ENCODE peak calls at places on chromosomes 3 and 15, in four cellular contexts. One of them, this sample, is unnamed.

GRCh38 chr15:42359990-42360389 is 689 bp downstream of the CAPN3 start:
- DNase-seq in A549: no peak
- DNase-seq in sigmoid colon: no peak
- DNase-seq in ovary: no peak
- DNase-seq in this sample: no peak

GRCh38 chr15:59492389-59493377 is 54.7 kb downstream of the FAM81A start:
- DNase-seq in ovary: peak; percentile 61
- DNase-seq in sigmoid colon: peak; percentile 69
- DNase-seq in A549: peak; percentile 81
- DNase-seq in this sample: peak; percentile 66

GRCh38 chr15:71385026-71385425 is 269.8 kb downstream of the THSD4 start:
- DNase-seq in ovary: no peak
- DNase-seq in sigmoid colon: no peak
- DNase-seq in A549: no peak
- DNase-seq in this sample: no peak

GRCh38 chr3:181292984-181293383 is 303.4 kb upstream of the DNAJC19 start:
- DNase-seq in sigmoid colon: no peak
- DNase-seq in A549: no peak
- DNase-seq in ovary: no peak
- DNase-seq in this sample: no peak

GRCh38 chr3:1404270-1404669 is 311.4 kb downstream of the CNTN6 start:
- DNase-seq in sigmoid colon: no peak
- DNase-seq in ovary: no peak
- DNase-seq in A549: no peak
- DNase-seq in this sample: peak; percentile 46

GRCh38 chr15:69451951-69452701 is 492 bp upstream of the RPLP1 start:
- DNase-seq in ovary: peak; percentile 37
- DNase-seq in A549: peak; percentile 45
- DNase-seq in sigmoid colon: peak; percentile 72
- DNase-seq in this sample: no peak

GRCh38 chr15:34820110-34820509 is 24.8 kb upstream of the ACTC1 start:
- DNase-seq in A549: no peak
- DNase-seq in sigmoid colon: no peak
- DNase-seq in ovary: no peak
- DNase-seq in this sample: no peak

GRCh38 chr15:88613074-88613944 is 7.8 kb upstream of the AEN start:
- DNase-seq in A549: no peak
- DNase-seq in sigmoid colon: no peak
- DNase-seq in ovary: no peak
- DNase-seq in this sample: no peak

GRCh38 chr15:39942101-39942752 is 8.3 kb downstream of the EIF2AK4 start:
- DNase-seq in ovary: no peak
- DNase-seq in A549: no peak
- DNase-seq in sigmoid colon: no peak
- DNase-seq in this sample: no peak

GRCh38 chr3:128070898-128071591 is 18.8 kb downstream of the SEC61A1 start:
- DNase-seq in A549: no peak
- DNase-seq in ovary: no peak
- DNase-seq in sigmoid colon: no peak
- DNase-seq in this sample: no peak

GRCh38 chr15:51266548-51266947 is 71.8 kb downstream of the CYP19A1 start:
- DNase-seq in sigmoid colon: no peak
- DNase-seq in A549: no peak
- DNase-seq in ovary: no peak
- DNase-seq in this sample: no peak

GRCh38 chr3:139309880-139310279 is 33.9 kb upstream of the MRPS22 start:
- DNase-seq in ovary: no peak
- DNase-seq in A549: peak; percentile 15
- DNase-seq in sigmoid colon: no peak
- DNase-seq in this sample: no peak

GRCh38 chr15:31247404-31247803 is 79.2 kb upstream of the KLF13 start:
- DNase-seq in sigmoid colon: peak; percentile 20
- DNase-seq in ovary: no peak
- DNase-seq in A549: no peak
- DNase-seq in this sample: no peak

GRCh38 chr3:29249829-29250228 is 31.0 kb upstream of the RBMS3 start:
- DNase-seq in ovary: no peak
- DNase-seq in sigmoid colon: no peak
- DNase-seq in A549: no peak
- DNase-seq in this sample: no peak

GRCh38 chr3:38153986-38154608 is 11.2 kb upstream of the OXSR1 start:
- DNase-seq in sigmoid colon: no peak
- DNase-seq in ovary: no peak
- DNase-seq in A549: no peak
- DNase-seq in this sample: no peak

GRCh38 chr3:41198526-41198925 is 779 bp upstream of the CTNNB1 start:
- DNase-seq in sigmoid colon: peak; percentile 75
- DNase-seq in A549: no peak
- DNase-seq in ovary: peak; percentile 59
- DNase-seq in this sample: peak; percentile 39

GRCh38 chr3:13707456-13707855 is 158.5 kb downstream of the FBLN2 start:
- DNase-seq in sigmoid colon: peak; percentile 28
- DNase-seq in A549: no peak
- DNase-seq in ovary: peak; percentile 3
- DNase-seq in this sample: no peak
- H3K4me3 ChIP-seq in sigmoid colon: no peak overlapping the region
- H3K4me3 ChIP-seq in A549: no peak overlapping the region
- H3K4me3 ChIP-seq in ovary: no peak overlapping the region
- H3K4me3 ChIP-seq in this sample: no peak overlapping the region

GRCh38 chr3:53324011-53324544 is 23.3 kb downstream of the DCP1A start:
- DNase-seq in sigmoid colon: no peak
- DNase-seq in ovary: no peak
- DNase-seq in A549: no peak
- DNase-seq in this sample: no peak

GRCh38 chr3:53318522-53318921 is 28.8 kb downstream of the DCP1A start:
- DNase-seq in A549: no peak
- DNase-seq in sigmoid colon: no peak
- DNase-seq in ovary: no peak
- DNase-seq in this sample: no peak

GRCh38 chr3:53320697-53321096 is 26.6 kb downstream of the DCP1A start:
- DNase-seq in sigmoid colon: no peak
- DNase-seq in ovary: no peak
- DNase-seq in A549: no peak
- DNase-seq in this sample: no peak
- TF ChIP-seq EP300 in sigmoid colon: no peak
- TF ChIP-seq EP300 in ovary: no peak
- TF ChIP-seq EP300 in A549: no peak
- TF ChIP-seq EP300 in this sample: no peak

GRCh38 chr3:194314669-194315068 is 36.5 kb downstream of the CPN2 start:
- DNase-seq in A549: no peak
- DNase-seq in sigmoid colon: no peak
- DNase-seq in ovary: no peak
- DNase-seq in this sample: no peak

GRCh38 chr3:194315088-194315964 is 35.8 kb downstream of the CPN2 start:
- DNase-seq in A549: peak; percentile 86
- DNase-seq in sigmoid colon: peak; percentile 94
- DNase-seq in ovary: peak; percentile 96
- DNase-seq in this sample: peak; percentile 86

GRCh38 chr3:194313642-194314430 is 37.3 kb downstream of the CPN2 start:
- DNase-seq in ovary: peak; percentile 89
- DNase-seq in A549: no peak
- DNase-seq in sigmoid colon: peak; percentile 94
- DNase-seq in this sample: no peak

GRCh38 chr3:194316918-194317317 is 34.2 kb downstream of the CPN2 start:
- DNase-seq in A549: no peak
- DNase-seq in sigmoid colon: no peak
- DNase-seq in ovary: no peak
- DNase-seq in this sample: no peak

GRCh38 chr3:194315965-194316361 is 35.2 kb downstream of the CPN2 start:
- DNase-seq in ovary: no peak
- DNase-seq in sigmoid colon: peak; percentile 75
- DNase-seq in A549: peak; percentile 33
- DNase-seq in this sample: no peak
- H3K4me3 ChIP-seq in ovary: no peak overlapping the region
- H3K4me3 ChIP-seq in sigmoid colon: peak overlapping the region; percentile 49
- H3K4me3 ChIP-seq in A549: peak overlapping the region; percentile 43
- H3K4me3 ChIP-seq in this sample: peak overlapping the region; percentile 52

GRCh38 chr3:65928110-65928509 is 110.6 kb downstream of the MAGI1 start:
- DNase-seq in sigmoid colon: no peak
- DNase-seq in ovary: no peak
- DNase-seq in A549: no peak
- DNase-seq in this sample: peak; percentile 58

GRCh38 chr3:65925254-65925954 is 113.3 kb downstream of the MAGI1 start:
- DNase-seq in sigmoid colon: no peak
- DNase-seq in A549: no peak
- DNase-seq in ovary: no peak
- DNase-seq in this sample: peak; percentile 35

GRCh38 chr3:65935724-65936123 is 103.0 kb downstream of the MAGI1 start:
- DNase-seq in A549: no peak
- DNase-seq in sigmoid colon: no peak
- DNase-seq in ovary: no peak
- DNase-seq in this sample: no peak

GRCh38 chr3:65927576-65927975 is 111.1 kb downstream of the MAGI1 start:
- DNase-seq in ovary: no peak
- DNase-seq in A549: no peak
- DNase-seq in sigmoid colon: no peak
- DNase-seq in this sample: peak; percentile 51

DNA sequence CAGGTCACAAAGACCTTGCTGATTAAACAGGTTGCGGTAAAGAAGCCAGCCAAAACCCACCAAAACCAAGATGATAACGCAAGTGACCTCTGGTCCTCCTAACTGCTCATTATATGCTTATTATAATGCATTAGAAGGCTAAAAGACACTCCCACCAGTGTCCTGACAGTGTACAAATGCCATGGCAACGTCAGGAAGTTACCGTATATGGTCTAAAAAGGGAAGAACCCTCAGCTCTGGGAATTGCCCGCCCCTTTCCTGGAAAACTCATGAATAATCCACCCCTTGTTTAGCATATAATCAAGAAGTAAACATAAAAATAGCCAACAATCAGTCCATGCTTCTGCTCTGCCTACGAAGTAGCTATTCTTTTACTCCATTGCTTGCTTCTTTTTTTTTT is 108.1 kb downstream of the MAGI1 start:
- DNase-seq in ovary: no peak
- DNase-seq in sigmoid colon: no peak
- DNase-seq in A549: no peak
- DNase-seq in this sample: no peak
- TF ChIP-seq EP300 in ovary: no peak
- TF ChIP-seq EP300 in sigmoid colon: no peak
- TF ChIP-seq EP300 in A549: no peak
- TF ChIP-seq EP300 in this sample: no peak

GRCh38 chr15:64596701-64597468 is 136.5 kb downstream of the ZNF609 start:
- DNase-seq in A549: peak; percentile 55
- DNase-seq in sigmoid colon: no peak
- DNase-seq in ovary: no peak
- DNase-seq in this sample: no peak
- H3K4me3 ChIP-seq in A549: no peak overlapping the region
- H3K4me3 ChIP-seq in sigmoid colon: no peak overlapping the region
- H3K4me3 ChIP-seq in ovary: no peak overlapping the region
- H3K4me3 ChIP-seq in this sample: no peak overlapping the region

DNA sequence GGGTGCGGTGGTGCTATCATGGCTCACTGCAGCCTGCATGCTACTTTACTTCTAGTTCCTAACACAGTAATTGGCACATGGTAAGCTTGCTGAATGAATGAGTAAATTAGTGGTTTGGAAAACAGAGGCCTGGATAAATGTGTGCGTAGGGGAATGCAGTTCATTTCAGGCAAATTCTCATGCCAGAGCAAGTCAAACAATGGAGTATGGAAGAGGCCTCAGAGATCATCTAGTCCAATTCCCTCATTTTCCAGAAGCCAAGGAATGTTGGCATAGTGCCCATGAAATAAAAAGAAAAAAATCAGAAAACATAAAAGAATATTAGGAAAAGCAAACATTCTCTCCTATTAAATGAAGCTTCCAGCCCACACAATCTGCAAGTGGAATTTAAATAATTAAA is 92.5 kb downstream of the MB21D2 start:
- DNase-seq in sigmoid colon: no peak
- DNase-seq in A549: no peak
- DNase-seq in ovary: no peak
- DNase-seq in this sample: no peak
- TF ChIP-seq EP300 in sigmoid colon: no peak
- TF ChIP-seq EP300 in A549: no peak
- TF ChIP-seq EP300 in ovary: no peak
- TF ChIP-seq EP300 in this sample: no peak

DNA sequence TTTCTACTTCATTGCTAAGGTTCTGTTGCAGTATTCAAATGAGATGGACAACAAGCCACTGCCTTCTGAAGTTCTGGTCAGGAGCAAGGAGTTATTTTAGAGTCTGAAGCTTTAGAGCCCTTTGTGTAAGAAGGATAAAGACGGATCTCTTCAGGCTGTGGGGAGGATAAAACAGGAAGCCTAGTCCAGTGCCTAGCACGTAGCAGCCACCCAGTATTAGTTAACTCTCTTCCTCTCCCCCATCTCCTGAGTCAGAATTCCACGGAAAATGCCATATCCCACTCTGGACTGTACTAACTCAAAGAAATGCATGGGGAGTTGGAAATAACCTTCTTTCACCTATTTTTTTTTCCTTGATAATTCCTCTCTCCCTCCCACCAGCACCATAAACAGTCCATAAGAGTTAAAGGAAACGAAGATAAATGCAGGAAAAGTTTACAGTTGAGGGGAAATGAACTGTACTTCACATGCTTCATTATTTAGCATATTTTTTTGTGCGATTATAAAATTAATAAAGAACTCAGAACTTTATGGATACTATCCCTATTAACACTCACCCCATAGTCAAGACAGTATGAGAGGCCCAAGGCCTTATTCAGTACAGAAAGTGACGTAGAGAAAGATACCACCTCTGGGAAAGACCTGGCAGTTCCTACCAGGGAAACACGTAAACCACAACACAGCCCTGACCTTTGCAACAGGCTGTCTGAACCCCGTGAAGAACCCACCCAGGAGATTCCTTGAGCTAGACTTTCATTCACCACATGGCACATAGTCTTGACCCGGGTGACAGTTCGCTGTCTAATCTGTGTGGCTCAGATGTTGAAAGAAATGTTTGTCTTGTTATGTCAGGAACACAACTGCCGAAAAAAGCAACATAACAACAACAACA is 9.2 kb downstream of the IGF2BP2 start:
- DNase-seq in sigmoid colon: no peak
- DNase-seq in A549: no peak
- DNase-seq in ovary: no peak
- DNase-seq in this sample: no peak
- H3K4me3 ChIP-seq in sigmoid colon: no peak overlapping the region
- H3K4me3 ChIP-seq in A549: no peak overlapping the region
- H3K4me3 ChIP-seq in ovary: no peak overlapping the region
- H3K4me3 ChIP-seq in this sample: no peak overlapping the region

GRCh38 chr15:56241374-56242085 is 2.1 kb downstream of the RFX7 start:
- DNase-seq in ovary: no peak
- DNase-seq in sigmoid colon: no peak
- DNase-seq in A549: no peak
- DNase-seq in this sample: no peak

GRCh38 chr15:56244237-56244810 is 645 bp upstream of the RFX7 start:
- DNase-seq in A549: peak; percentile 87
- DNase-seq in sigmoid colon: peak; percentile 69
- DNase-seq in ovary: peak; percentile 46
- DNase-seq in this sample: peak; percentile 27

GRCh38 chr15:56243774-56244236 is at the start of gene RFX7:
- DNase-seq in sigmoid colon: peak; percentile 84
- DNase-seq in ovary: peak; percentile 82
- DNase-seq in A549: peak; percentile 83
- DNase-seq in this sample: peak; percentile 83

GRCh38 chr15:56242576-56243116 is 1.0 kb downstream of the RFX7 start:
- DNase-seq in A549: no peak
- DNase-seq in sigmoid colon: no peak
- DNase-seq in ovary: no peak
- DNase-seq in this sample: no peak

GRCh38 chr15:56243117-56243773 is 434 bp downstream of the RFX7 start:
- DNase-seq in A549: peak; percentile 67
- DNase-seq in sigmoid colon: peak; percentile 68
- DNase-seq in ovary: no peak
- DNase-seq in this sample: peak; percentile 31
- TF ChIP-seq EP300 in A549: no peak
- TF ChIP-seq EP300 in sigmoid colon: no peak
- TF ChIP-seq EP300 in ovary: no peak
- TF ChIP-seq EP300 in this sample: no peak

GRCh38 chr3:120177907-120178306 is 83.7 kb upstream of the GSK3B start:
- DNase-seq in A549: peak; percentile 60
- DNase-seq in sigmoid colon: no peak
- DNase-seq in ovary: no peak
- DNase-seq in this sample: no peak
- H3K4me3 ChIP-seq in A549: no peak overlapping the region
- H3K4me3 ChIP-seq in sigmoid colon: no peak overlapping the region
- H3K4me3 ChIP-seq in ovary: no peak overlapping the region
- H3K4me3 ChIP-seq in this sample: no peak overlapping the region